ENCODE peak calls at places on chromosomes 13 and 19, in five cellular contexts. One of them, this sample, is unnamed.

GRCh38 chr19:33674575-33675367 is 53.0 kb downstream of the CHST8 start:
- DNase-seq in HFFc6: no peak
- DNase-seq in AG04449: no peak
- DNase-seq in right lobe of liver: peak
- DNase-seq in cardiac septum: peak
- DNase-seq in this sample: no peak

GRCh38 chr13:95784161-95784880 is 107.4 kb downstream of the DNAJC3 start:
- DNase-seq in HFFc6: peak
- DNase-seq in AG04449: peak
- DNase-seq in right lobe of liver: no peak
- DNase-seq in cardiac septum: no peak
- DNase-seq in this sample: no peak

GRCh38 chr13:74219571-74219970 is 85.4 kb upstream of the KLF12 start:
- DNase-seq in HFFc6: peak
- DNase-seq in AG04449: no peak
- DNase-seq in right lobe of liver: no peak
- DNase-seq in cardiac septum: no peak
- DNase-seq in this sample: no peak

GRCh38 chr19:31676271-31677004 is 327.2 kb upstream of the TSHZ3 start:
- DNase-seq in HFFc6: no peak
- DNase-seq in AG04449: no peak
- DNase-seq in right lobe of liver: no peak
- DNase-seq in cardiac septum: no peak
- DNase-seq in this sample: no peak

GRCh38 chr13:50676602-50677001 is 166.9 kb downstream of the DLEU7 start:
- DNase-seq in HFFc6: peak
- DNase-seq in AG04449: peak
- DNase-seq in right lobe of liver: no peak
- DNase-seq in cardiac septum: no peak
- DNase-seq in this sample: no peak

GRCh38 chr19:18304194-18304495 is 18.7 kb downstream of the LSM4 start:
- DNase-seq in HFFc6: no peak
- DNase-seq in AG04449: no peak
- DNase-seq in right lobe of liver: no peak
- DNase-seq in cardiac septum: no peak
- DNase-seq in this sample: no peak

GRCh38 chr13:70905035-70905434 is 796.8 kb upstream of the KLHL1 start:
- DNase-seq in HFFc6: no peak
- DNase-seq in AG04449: no peak
- DNase-seq in right lobe of liver: no peak
- DNase-seq in cardiac septum: no peak
- DNase-seq in this sample: no peak

GRCh38 chr19:11563530-11563929 is 4.5 kb upstream of the ELOF1 start:
- DNase-seq in HFFc6: no peak
- DNase-seq in AG04449: no peak
- DNase-seq in right lobe of liver: no peak
- DNase-seq in cardiac septum: no peak
- DNase-seq in this sample: no peak

GRCh38 chr19:33303791-33304759 is 1.7 kb upstream of the CEBPA start:
- DNase-seq in HFFc6: no peak
- DNase-seq in AG04449: no peak
- DNase-seq in right lobe of liver: no peak
- DNase-seq in cardiac septum: no peak
- DNase-seq in this sample: no peak

GRCh38 chr13:29520671-29521070 is 74.8 kb downstream of the SLC7A1 start:
- DNase-seq in HFFc6: peak
- DNase-seq in AG04449: peak
- DNase-seq in right lobe of liver: no peak
- DNase-seq in cardiac septum: no peak
- DNase-seq in this sample: no peak

GRCh38 chr13:44713793-44714469 is 137.8 kb upstream of the TSC22D1 start:
- DNase-seq in HFFc6: peak
- DNase-seq in AG04449: peak
- DNase-seq in right lobe of liver: no peak
- DNase-seq in cardiac septum: no peak
- DNase-seq in this sample: no peak

GRCh38 chr13:24511824-24512207 is 762 bp downstream of the PARP4 start:
- DNase-seq in HFFc6: no peak
- DNase-seq in AG04449: no peak
- DNase-seq in right lobe of liver: no peak
- DNase-seq in cardiac septum: no peak
- DNase-seq in this sample: no peak

GRCh38 chr13:106246237-106246636 is 289.2 kb downstream of the EFNB2 start:
- DNase-seq in HFFc6: no peak
- DNase-seq in AG04449: no peak
- DNase-seq in right lobe of liver: no peak
- DNase-seq in cardiac septum: no peak
- DNase-seq in this sample: no peak

GRCh38 chr19:47719047-47719885 is 6.0 kb downstream of the EHD2 start:
- DNase-seq in HFFc6: peak
- DNase-seq in AG04449: peak
- DNase-seq in right lobe of liver: peak
- DNase-seq in cardiac septum: peak
- DNase-seq in this sample: no peak

GRCh38 chr19:51398096-51398704 is 7.8 kb upstream of the C19orf84 start:
- DNase-seq in HFFc6: peak
- DNase-seq in AG04449: no peak
- DNase-seq in right lobe of liver: no peak
- DNase-seq in cardiac septum: no peak
- DNase-seq in this sample: no peak

GRCh38 chr19:30555075-30555787 is 183.0 kb downstream of the ZNF536 start:
- DNase-seq in HFFc6: no peak
- DNase-seq in AG04449: no peak
- DNase-seq in right lobe of liver: no peak
- DNase-seq in cardiac septum: peak
- DNase-seq in this sample: no peak

GRCh38 chr13:41008349-41008980 is 10.7 kb downstream of the ELF1 start:
- DNase-seq in HFFc6: peak
- DNase-seq in AG04449: peak
- DNase-seq in right lobe of liver: no peak
- DNase-seq in cardiac septum: no peak
- DNase-seq in this sample: no peak

GRCh38 chr13:44402902-44403719 is 29.5 kb downstream of the SERP2 start:
- DNase-seq in HFFc6: no peak
- DNase-seq in AG04449: no peak
- DNase-seq in right lobe of liver: peak
- DNase-seq in cardiac septum: no peak
- DNase-seq in this sample: no peak

GRCh38 chr13:93552596-93552995 is 326.0 kb downstream of the GPC6 start:
- DNase-seq in HFFc6: no peak
- DNase-seq in AG04449: no peak
- DNase-seq in right lobe of liver: no peak
- DNase-seq in cardiac septum: no peak
- DNase-seq in this sample: no peak

GRCh38 chr19:287381-287871 is 3.8 kb downstream of the PLPP2 start:
- DNase-seq in HFFc6: no peak
- DNase-seq in AG04449: no peak
- DNase-seq in right lobe of liver: no peak
- DNase-seq in cardiac septum: no peak
- DNase-seq in this sample: no peak

GRCh38 chr19:19514215-19514633 is 1.1 kb downstream of the TSSK6 start:
- DNase-seq in HFFc6: no peak
- DNase-seq in AG04449: no peak
- DNase-seq in right lobe of liver: peak
- DNase-seq in cardiac septum: peak
- DNase-seq in this sample: no peak

GRCh38 chr13:72920097-72920496 is 138.2 kb downstream of the PIBF1 start:
- DNase-seq in HFFc6: peak
- DNase-seq in AG04449: peak
- DNase-seq in right lobe of liver: no peak
- DNase-seq in cardiac septum: no peak
- DNase-seq in this sample: no peak

GRCh38 chr13:94800423-94800822 is 88.1 kb upstream of the SOX21 start:
- DNase-seq in HFFc6: no peak
- DNase-seq in AG04449: no peak
- DNase-seq in right lobe of liver: no peak
- DNase-seq in cardiac septum: no peak
- DNase-seq in this sample: no peak

GRCh38 chr19:6271721-6272410 is 7.9 kb downstream of the MLLT1 start:
- DNase-seq in HFFc6: peak
- DNase-seq in AG04449: no peak
- DNase-seq in right lobe of liver: peak
- DNase-seq in cardiac septum: peak
- DNase-seq in this sample: no peak

GRCh38 chr13:106484755-106485193 is 50.7 kb downstream of the EFNB2 start:
- DNase-seq in HFFc6: no peak
- DNase-seq in AG04449: no peak
- DNase-seq in right lobe of liver: no peak
- DNase-seq in cardiac septum: no peak
- DNase-seq in this sample: no peak

GRCh38 chr13:29170451-29171082 is 350.4 kb downstream of the MTUS2 start:
- DNase-seq in HFFc6: no peak
- DNase-seq in AG04449: no peak
- DNase-seq in right lobe of liver: no peak
- DNase-seq in cardiac septum: no peak
- DNase-seq in this sample: no peak

GRCh38 chr19:34134190-34135032 is 37.9 kb upstream of the LSM14A start:
- DNase-seq in HFFc6: peak
- DNase-seq in AG04449: no peak
- DNase-seq in right lobe of liver: peak
- DNase-seq in cardiac septum: peak
- DNase-seq in this sample: peak

GRCh38 chr19:42267644-42268141 is 1.4 kb upstream of the CIC start:
- DNase-seq in HFFc6: no peak
- DNase-seq in AG04449: no peak
- DNase-seq in right lobe of liver: peak
- DNase-seq in cardiac septum: no peak
- DNase-seq in this sample: no peak